ENCODE peak calls at places on chromosomes 3 and 15, in ten cellular contexts. S, H, E, F, O, Y, T, X, J and R are unnamed samples.

GRCh38 chr3:186953011-186953487 is 22.7 kb downstream of the ST6GAL1 start:
- DNase-seq in J (no peak), E (no peak), S (no peak), H (no peak), T (no peak), O (no peak), F (peak), X (no peak), Y (no peak), R (no peak)

GRCh38 chr3:108102420-108103039 is 11.7 kb upstream of the CD47 start:
- DNase-seq in H (no peak), T (no peak), S (no peak), Y (no peak), F (no peak), J (no peak), X (no peak), E (no peak), O (no peak), R (no peak)

GRCh38 chr3:70352215-70352614 is 39.8 kb upstream of the MDFIC2 start:
- DNase-seq in O (no peak), J (no peak), Y (no peak), H (no peak), F (no peak), X (no peak), S (no peak), E (no peak), T (no peak), R (no peak)

GRCh38 chr3:45817788-45818523 is 21.6 kb upstream of the SLC6A20 start:
- DNase-seq in H (no peak), Y (peak), J (peak), T (no peak), E (peak), S (no peak), O (no peak), X (peak), F (peak), R (no peak)

GRCh38 chr3:71680588-71680987 is 44.6 kb downstream of the EIF4E3 start:
- DNase-seq in F (peak), J (peak), X (no peak), Y (no peak), O (no peak), E (no peak), S (no peak), H (no peak), T (no peak), R (no peak)

GRCh38 chr15:34837246-34838016 is 42.1 kb upstream of the ACTC1 start:
- DNase-seq in S (no peak), T (no peak), J (peak), X (no peak), Y (no peak), H (no peak), F (peak), O (no peak), E (no peak), R (no peak)

GRCh38 chr3:177257625-177258024 is 60.3 kb upstream of the TBL1XR1 start:
- DNase-seq in X (no peak), F (no peak), S (no peak), Y (no peak), O (no peak), J (no peak), H (no peak), E (no peak), T (no peak), R (no peak)

GRCh38 chr3:194306771-194307640 is 44.1 kb downstream of the CPN2 start:
- DNase-seq in X (no peak), Y (no peak), S (no peak), T (no peak), O (no peak), E (no peak), H (no peak), F (no peak), J (no peak), R (no peak)

GRCh38 chr3:186772281-186772885 is 11.0 kb upstream of the EIF4A2 start:
- DNase-seq in S (no peak), H (no peak), J (peak), T (no peak), F (no peak), X (no peak), Y (no peak), E (no peak), O (no peak), R (no peak)